ENCODE peak calls at places on chromosomes 12 and 14, in nine cellular contexts. Y is fibroblast of the aortic adventitia, B is heart left ventricle, Z is upper lobe of right lung, M is Calu3, S is GM13977, J is IMR-90, E is right lobe of liver, V is astrocyte of the cerebellum. A is an unnamed sample.

GRCh38 chr14:24900281-24900868 is 149.6 kb downstream of the STXBP6 start:
- DNase-seq in Y (peak), E (no peak), J (peak), B (no peak), V (peak), S (no peak), Z (no peak), M (no peak), A (no peak)

GRCh38 chr12:89072303-89073026 is 279.8 kb downstream of the DUSP6 start:
- DNase-seq in B (no peak), J (no peak), E (no peak), V (no peak), M (no peak), Z (no peak), S (no peak), Y (no peak), A (no peak)

GRCh38 chr12:66555113-66555512 is 123.8 kb downstream of the GRIP1 start:
- DNase-seq in B (no peak), J (no peak), Y (no peak), V (no peak), Z (no peak), S (no peak), E (no peak), M (peak), A (no peak)

GRCh38 chr12:121709478-121709890 is 3.1 kb upstream of the TMEM120B start:
- DNase-seq in S (no peak), V (peak), J (peak), E (no peak), M (peak), Z (no peak), B (no peak), Y (peak), A (no peak)

GRCh38 chr14:94816113-94816512 is 46.2 kb upstream of the GSC start:
- DNase-seq in E (no peak), M (no peak), J (no peak), S (no peak), V (no peak), Z (no peak), Y (no peak), B (no peak), A (no peak)

GRCh38 chr12:83318386-83318971 is 631.8 kb downstream of the TMTC2 start:
- DNase-seq in E (no peak), V (peak), S (no peak), B (no peak), Y (no peak), M (no peak), Z (no peak), J (peak), A (no peak)

GRCh38 chr14:92729632-92730358 is 18.6 kb downstream of the LGMN start:
- DNase-seq in Z (no peak), V (peak), S (peak), J (peak), Y (peak), B (no peak), E (no peak), M (no peak), A (no peak)

GRCh38 chr12:47828967-47829482 is 9.3 kb upstream of the HDAC7 start:
- DNase-seq in S (no peak), J (peak), Z (peak), M (peak), B (peak), Y (peak), E (no peak), V (no peak), A (no peak)

GRCh38 chr14:53751650-53752049 is 205.0 kb downstream of the BMP4 start:
- DNase-seq in V (no peak), M (no peak), S (no peak), Y (no peak), E (no peak), J (no peak), Z (no peak), B (no peak), A (no peak)

GRCh38 chr12:51242150-51242549 is 3.5 kb downstream of the DAZAP2 start:
- DNase-seq in Z (no peak), E (no peak), V (no peak), B (peak), M (no peak), Y (no peak), J (no peak), S (no peak), A (no peak)

GRCh38 chr14:89673499-89674225 is 256.6 kb upstream of the FOXN3 start:
- DNase-seq in Z (no peak), J (peak), Y (peak), V (no peak), M (no peak), S (no peak), B (no peak), E (no peak), A (no peak)

GRCh38 chr12:38728894-38729293 is 176.5 kb downstream of the CPNE8 start:
- DNase-seq in E (no peak), S (no peak), M (no peak), V (no peak), Y (no peak), Z (no peak), J (no peak), B (no peak), A (no peak)

GRCh38 chr14:89308232-89308959 is 108.6 kb downstream of the FOXN3 start:
- DNase-seq in V (no peak), Y (peak), E (no peak), Z (no peak), S (peak), J (peak), B (no peak), M (no peak), A (no peak)

DNA sequence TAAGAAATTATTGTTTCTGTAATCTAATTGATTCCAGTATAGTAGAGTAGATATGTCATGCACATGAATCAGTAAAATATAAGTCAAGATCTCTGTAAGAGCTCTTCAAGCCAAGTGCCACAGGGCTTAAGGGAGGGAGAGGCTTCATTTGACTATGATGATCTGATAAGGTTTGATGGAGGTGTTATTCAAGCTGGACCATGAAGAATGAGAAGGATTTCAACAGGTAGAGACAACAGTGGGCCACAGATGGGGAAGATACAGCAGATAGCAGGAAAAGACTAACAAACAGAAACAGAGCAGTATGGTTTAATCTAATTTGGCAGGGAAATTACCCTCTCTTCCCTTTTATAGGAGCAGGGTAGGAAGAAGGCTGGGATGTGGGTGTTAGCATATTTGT is 40.6 kb upstream of the FKBP4 start:
- DNase-seq in B (no peak), V (no peak), M (no peak), S (no peak), Z (no peak), E (no peak), J (no peak), Y (no peak), A (no peak)
- TF ChIP-seq CTCF in B (no peak), V (no peak), M (no peak), S (no peak), Z (no peak), E (no peak), J (no peak), Y (no peak), A (no peak)

DNA sequence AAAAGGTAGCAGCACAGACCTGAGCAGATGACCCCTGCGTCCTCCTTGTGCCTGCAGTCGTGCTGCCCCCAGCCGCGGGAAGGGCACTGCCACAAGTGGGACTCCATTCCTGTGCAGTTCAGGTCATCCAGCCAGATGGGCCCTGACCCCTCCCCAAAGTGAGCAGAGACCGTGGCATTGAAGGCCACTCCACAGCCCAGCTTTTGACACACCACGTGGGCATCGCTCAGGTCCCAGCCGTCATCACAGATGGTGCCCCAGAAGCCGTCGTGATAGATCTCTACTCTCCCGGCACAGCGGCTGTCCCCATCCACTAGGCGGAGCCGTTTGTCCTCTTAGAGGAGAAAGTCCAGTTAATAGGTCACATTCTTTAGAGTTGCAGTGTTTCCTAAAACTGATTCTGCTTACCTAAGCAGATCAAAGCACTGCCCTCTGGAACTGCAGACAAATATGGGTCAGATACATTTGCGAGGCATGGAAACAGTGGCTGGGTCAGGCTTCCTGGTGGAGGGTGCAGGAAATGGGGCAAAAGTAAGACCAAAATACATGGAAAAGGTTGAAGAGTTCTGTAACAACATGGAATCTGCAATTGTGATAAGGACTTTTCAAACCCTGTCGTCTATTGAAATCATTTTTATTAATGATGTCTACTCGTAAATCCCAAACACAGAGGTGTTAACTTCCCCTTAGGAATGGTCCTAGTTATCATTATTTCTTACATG is 69.4 kb downstream of the CD163L1 start:
- DNase-seq in B (peak), S (peak), E (peak), Z (peak), V (no peak), M (peak), Y (peak), J (peak), A (no peak)
- TF ChIP-seq CTCF in B (peak), S (peak), E (peak), Z (peak), V (peak), M (peak), Y (peak), J (peak), A (peak)

DNA sequence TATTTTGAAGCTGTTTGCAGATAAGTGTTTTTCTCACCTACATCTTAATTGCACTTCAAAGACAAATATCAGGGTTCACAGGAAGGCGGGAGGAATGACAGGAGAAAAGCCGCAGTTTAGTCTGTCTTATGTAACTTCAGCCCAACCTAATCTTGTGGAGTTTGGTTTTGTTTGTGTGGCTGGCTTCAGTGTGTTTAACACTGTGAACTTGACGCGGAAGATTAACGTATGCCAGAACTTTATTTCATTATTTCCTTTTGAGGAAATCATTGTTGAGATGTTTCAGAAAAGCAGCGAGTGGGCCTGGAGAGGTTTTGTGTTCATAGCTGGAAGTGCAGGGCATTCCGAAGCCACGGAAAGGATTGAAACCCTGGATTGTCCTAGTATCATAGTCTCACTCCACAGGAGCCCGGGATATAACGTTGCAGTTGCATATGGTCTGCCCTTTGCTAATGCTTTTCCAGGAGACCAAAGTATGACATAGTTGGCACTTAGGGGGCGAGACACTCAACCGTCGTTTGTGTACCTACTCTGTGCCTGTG is 2.0 kb downstream of the PELI2 start:
- DNase-seq in V (no peak), B (no peak), J (peak), E (no peak), S (no peak), Y (peak), M (peak), Z (no peak), A (no peak)
- TF ChIP-seq CTCF in V (no peak), B (no peak), J (no peak), E (no peak), S (no peak), Y (peak), M (no peak), Z (peak), A (no peak)

DNA sequence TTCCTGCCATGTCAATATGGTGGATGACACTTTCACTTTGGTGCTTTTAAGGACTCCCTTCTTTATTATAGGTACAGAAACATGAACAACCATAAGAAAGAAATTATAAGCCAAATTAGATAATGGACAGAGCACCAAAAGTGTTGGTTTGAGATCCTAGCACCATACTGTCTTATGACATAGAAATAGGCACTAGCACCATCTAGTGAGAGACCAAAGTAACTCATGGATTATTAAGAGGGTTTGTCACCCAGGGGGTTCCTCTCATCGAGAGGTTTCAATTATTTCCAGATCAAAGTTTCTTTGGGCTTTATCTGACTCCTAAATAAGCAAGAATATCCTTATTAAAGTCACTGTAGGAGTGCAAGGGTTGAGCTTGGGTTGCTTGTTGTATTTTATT is 153.0 kb upstream of the DIO2 start:
- DNase-seq in B (no peak), Y (peak), E (no peak), J (peak), V (no peak), M (no peak), S (peak), Z (no peak), A (no peak)
- TF ChIP-seq CTCF in B (peak), Y (peak), E (peak), J (peak), V (peak), M (no peak), S (peak), Z (no peak), A (peak)

GRCh38 chr12:128531153-128531552 is 264.2 kb downstream of the TMEM132C start:
- DNase-seq in S (no peak), M (no peak), B (no peak), E (no peak), V (no peak), Z (no peak), Y (no peak), J (no peak), A (no peak)
- TF ChIP-seq CTCF in S (no peak), M (no peak), B (no peak), E (no peak), V (no peak), Z (no peak), Y (no peak), J (no peak), A (no peak)